ENCODE peak calls at places on chromosomes 12 and 14, in ten cellular contexts. One of them, this sample, is unnamed.

GRCh38 chr12:47905313-47905730 is 528 bp upstream of the VDR start:
- DNase-seq in cardiac muscle cell: no peak
- DNase-seq in T follicular helper cell: no peak
- DNase-seq in NCI-H1417: peak; percentile 87
- DNase-seq in NCI-H1694: no peak
- DNase-seq in T-helper 2 cell: no peak
- DNase-seq in coronary artery: no peak
- DNase-seq in activated CD4-positive, alpha-beta T cell treated with anti-CD3 and anti-CD28 coated beads, Interleukin-2, amount 50 U/mL, for 24 hours: no peak
- DNase-seq in NCI-H1092: peak; percentile 57
- DNase-seq in activated naive CD4-positive, alpha-beta T cell: no peak
- DNase-seq in this sample: no peak

GRCh38 chr14:96493178-96493577 is 9.0 kb upstream of the PAPOLA start:
- DNase-seq in cardiac muscle cell: no peak
- DNase-seq in T follicular helper cell: no peak
- DNase-seq in NCI-H1417: no peak
- DNase-seq in NCI-H1694: no peak
- DNase-seq in T-helper 2 cell: no peak
- DNase-seq in coronary artery: no peak
- DNase-seq in activated CD4-positive, alpha-beta T cell treated with anti-CD3 and anti-CD28 coated beads, Interleukin-2, amount 50 U/mL, for 24 hours: no peak
- DNase-seq in NCI-H1092: no peak
- DNase-seq in activated naive CD4-positive, alpha-beta T cell: no peak
- DNase-seq in this sample: no peak

GRCh38 chr14:68608235-68608962 is 184.5 kb downstream of the ZFP36L1 start:
- DNase-seq in cardiac muscle cell: no peak
- DNase-seq in T follicular helper cell: no peak
- DNase-seq in NCI-H1417: no peak
- DNase-seq in NCI-H1694: no peak
- DNase-seq in T-helper 2 cell: no peak
- DNase-seq in coronary artery: peak; percentile 78
- DNase-seq in activated CD4-positive, alpha-beta T cell treated with anti-CD3 and anti-CD28 coated beads, Interleukin-2, amount 50 U/mL, for 24 hours: no peak
- DNase-seq in NCI-H1092: peak; percentile 36
- DNase-seq in activated naive CD4-positive, alpha-beta T cell: no peak
- DNase-seq in this sample: no peak

GRCh38 chr12:93784339-93785086 is 107.3 kb downstream of the CRADD start:
- DNase-seq in cardiac muscle cell: peak; percentile 74
- DNase-seq in T follicular helper cell: no peak
- DNase-seq in NCI-H1417: no peak
- DNase-seq in NCI-H1694: no peak
- DNase-seq in T-helper 2 cell: no peak
- DNase-seq in coronary artery: no peak
- DNase-seq in activated CD4-positive, alpha-beta T cell treated with anti-CD3 and anti-CD28 coated beads, Interleukin-2, amount 50 U/mL, for 24 hours: no peak
- DNase-seq in NCI-H1092: no peak
- DNase-seq in activated naive CD4-positive, alpha-beta T cell: no peak
- DNase-seq in this sample: peak; percentile 56

GRCh38 chr14:22657861-22658260 is 13.7 kb upstream of the OR6J1 start:
- DNase-seq in cardiac muscle cell: peak; percentile 75
- DNase-seq in T follicular helper cell: no peak
- DNase-seq in NCI-H1417: no peak
- DNase-seq in NCI-H1694: no peak
- DNase-seq in T-helper 2 cell: no peak
- DNase-seq in coronary artery: no peak
- DNase-seq in activated CD4-positive, alpha-beta T cell treated with anti-CD3 and anti-CD28 coated beads, Interleukin-2, amount 50 U/mL, for 24 hours: no peak
- DNase-seq in NCI-H1092: no peak
- DNase-seq in activated naive CD4-positive, alpha-beta T cell: no peak
- DNase-seq in this sample: peak; percentile 34

GRCh38 chr14:75454963-75455546 is 27.2 kb downstream of the JDP2 start:
- DNase-seq in cardiac muscle cell: peak; percentile 85
- DNase-seq in T follicular helper cell: no peak
- DNase-seq in NCI-H1417: no peak
- DNase-seq in NCI-H1694: no peak
- DNase-seq in T-helper 2 cell: no peak
- DNase-seq in coronary artery: no peak
- DNase-seq in activated CD4-positive, alpha-beta T cell treated with anti-CD3 and anti-CD28 coated beads, Interleukin-2, amount 50 U/mL, for 24 hours: no peak
- DNase-seq in NCI-H1092: no peak
- DNase-seq in activated naive CD4-positive, alpha-beta T cell: no peak
- DNase-seq in this sample: peak; percentile 11

GRCh38 chr12:124835652-124836410 is 27.8 kb downstream of the SCARB1 start:
- DNase-seq in cardiac muscle cell: no peak
- DNase-seq in T follicular helper cell: no peak
- DNase-seq in NCI-H1417: no peak
- DNase-seq in NCI-H1694: no peak
- DNase-seq in T-helper 2 cell: no peak
- DNase-seq in coronary artery: no peak
- DNase-seq in activated CD4-positive, alpha-beta T cell treated with anti-CD3 and anti-CD28 coated beads, Interleukin-2, amount 50 U/mL, for 24 hours: no peak
- DNase-seq in NCI-H1092: no peak
- DNase-seq in activated naive CD4-positive, alpha-beta T cell: no peak
- DNase-seq in this sample: peak; percentile 7

GRCh38 chr12:76143343-76144252 is 59.1 kb upstream of the NAP1L1 start:
- DNase-seq in cardiac muscle cell: no peak
- DNase-seq in T follicular helper cell: no peak
- DNase-seq in NCI-H1417: no peak
- DNase-seq in NCI-H1694: no peak
- DNase-seq in T-helper 2 cell: peak; percentile 14
- DNase-seq in coronary artery: no peak
- DNase-seq in activated CD4-positive, alpha-beta T cell treated with anti-CD3 and anti-CD28 coated beads, Interleukin-2, amount 50 U/mL, for 24 hours: no peak
- DNase-seq in NCI-H1092: no peak
- DNase-seq in activated naive CD4-positive, alpha-beta T cell: peak; percentile 5
- DNase-seq in this sample: no peak

GRCh38 chr12:79818856-79819255 is 116.0 kb downstream of the PPP1R12A start:
- DNase-seq in cardiac muscle cell: peak; percentile 77
- DNase-seq in T follicular helper cell: no peak
- DNase-seq in NCI-H1417: no peak
- DNase-seq in NCI-H1694: no peak
- DNase-seq in T-helper 2 cell: no peak
- DNase-seq in coronary artery: no peak
- DNase-seq in activated CD4-positive, alpha-beta T cell treated with anti-CD3 and anti-CD28 coated beads, Interleukin-2, amount 50 U/mL, for 24 hours: no peak
- DNase-seq in NCI-H1092: no peak
- DNase-seq in activated naive CD4-positive, alpha-beta T cell: no peak
- DNase-seq in this sample: no peak

This sample was measured in erythroblast.